ENCODE peak calls at places on chromosomes 12 and 14, in ten cellular contexts. X, A, S, L, K, Y, N, J, T and C are unnamed samples.

GRCh38 chr14:50862171-50862570 is 9.7 kb upstream of the ABHD12B start:
- DNase-seq in X (no peak), A (no peak), S (no peak), L (no peak), K (no peak), Y (no peak), N (no peak), J (no peak), T (no peak), C (no peak)

GRCh38 chr12:82329508-82329907 is 28.7 kb downstream of the CCDC59 start:
- DNase-seq in X (peak), A (no peak), S (no peak), L (no peak), K (no peak), Y (no peak), N (no peak), J (no peak), T (no peak), C (no peak)

GRCh38 chr12:32671930-32672785 is 6.9 kb upstream of the DNM1L start:
- DNase-seq in X (peak), A (peak), S (peak), L (peak), K (no peak), Y (peak), N (no peak), J (peak), T (peak), C (no peak)

GRCh38 chr12:110698171-110698902 is 9.4 kb upstream of the HVCN1 start:
- DNase-seq in X (peak), A (peak), S (peak), L (peak), K (peak), Y (peak), N (no peak), J (peak), T (peak), C (no peak)

GRCh38 chr14:89206426-89206825 is 210.6 kb downstream of the FOXN3 start:
- DNase-seq in X (no peak), A (no peak), S (no peak), L (peak), K (no peak), Y (no peak), N (no peak), J (no peak), T (no peak), C (no peak)

GRCh38 chr14:73623504-73623903 is 11.2 kb downstream of the ACOT6 start:
- DNase-seq in X (no peak), A (no peak), S (no peak), L (no peak), K (no peak), Y (no peak), N (no peak), J (no peak), T (no peak), C (no peak)

GRCh38 chr12:100154472-100155247 is 12.0 kb upstream of the BLTP3B start:
- DNase-seq in X (no peak), A (peak), S (peak), L (no peak), K (peak), Y (peak), N (no peak), J (peak), T (peak), C (no peak)

GRCh38 chr12:72268386-72268785 is 3.8 kb upstream of the TRHDE start:
- DNase-seq in X (no peak), A (no peak), S (no peak), L (no peak), K (no peak), Y (peak), N (no peak), J (no peak), T (no peak), C (no peak)

GRCh38 chr12:14849664-14850063 is 6.3 kb upstream of the ART4 start:
- DNase-seq in X (no peak), A (peak), S (no peak), L (no peak), K (no peak), Y (peak), N (no peak), J (peak), T (no peak), C (no peak)

GRCh38 chr12:123995023-123995422 is 22.0 kb downstream of the ZNF664 start:
- DNase-seq in X (no peak), A (peak), S (no peak), L (no peak), K (no peak), Y (peak), N (no peak), J (peak), T (no peak), C (no peak)

GRCh38 chr14:58280954-58281787 is 17.2 kb upstream of the ARID4A start:
- DNase-seq in X (no peak), A (peak), S (no peak), L (peak), K (no peak), Y (peak), N (peak), J (peak), T (peak), C (no peak)

GRCh38 chr12:12803186-12803585 is 10.0 kb upstream of the DDX47 start:
- DNase-seq in X (no peak), A (peak), S (peak), L (peak), K (no peak), Y (peak), N (no peak), J (peak), T (no peak), C (no peak)

GRCh38 chr12:92075425-92075891 is 70.2 kb downstream of the BTG1 start:
- DNase-seq in X (no peak), A (no peak), S (no peak), L (no peak), K (no peak), Y (peak), N (no peak), J (no peak), T (no peak), C (no peak)

GRCh38 chr12:46627686-46628085 is 198.1 kb downstream of the SLC38A4 start:
- DNase-seq in X (no peak), A (no peak), S (no peak), L (no peak), K (no peak), Y (peak), N (no peak), J (no peak), T (no peak), C (no peak)

GRCh38 chr12:121953293-121953692 is 34.9 kb downstream of the CFAP251 start:
- DNase-seq in X (no peak), A (no peak), S (no peak), L (no peak), K (no peak), Y (no peak), N (no peak), J (no peak), T (no peak), C (no peak)

GRCh38 chr12:42002563-42002962 is 142.1 kb downstream of the GXYLT1 start:
- DNase-seq in X (no peak), A (no peak), S (no peak), L (no peak), K (no peak), Y (no peak), N (no peak), J (no peak), T (no peak), C (no peak)

GRCh38 chr12:21528953-21529352 is 2.9 kb downstream of the SPX start:
- DNase-seq in X (no peak), A (no peak), S (no peak), L (no peak), K (no peak), Y (no peak), N (no peak), J (no peak), T (no peak), C (no peak)

GRCh38 chr12:12720637-12721250 is 3.6 kb downstream of the CDKN1B start:
- DNase-seq in X (no peak), A (peak), S (peak), L (no peak), K (no peak), Y (peak), N (no peak), J (peak), T (no peak), C (no peak)

GRCh38 chr14:69501362-69501964 is 16.9 kb downstream of the PLEKHD1 start:
- DNase-seq in X (peak), A (no peak), S (no peak), L (peak), K (no peak), Y (no peak), N (no peak), J (no peak), T (no peak), C (no peak)

GRCh38 chr12:53267309-53268008 is 640 bp upstream of the ESPL1 start:
- DNase-seq in X (no peak), A (no peak), S (no peak), L (no peak), K (no peak), Y (no peak), N (no peak), J (no peak), T (no peak), C (no peak)